ENCODE peak calls at places on chromosomes 1 and 21, in six cellular contexts. G, Y, N, A, H and M are unnamed samples. For H3K27me3, the result is how much of the 10 kb centered on the place peaks cover.

GRCh38 chr1:36731226-36732037 is 248.7 kb upstream of the CSF3R start:
- DNase-seq in G (no peak), Y (no peak), N (no peak), A (no peak), H (no peak), M (peak)

GRCh38 chr1:207868252-207868768 is 42.6 kb downstream of the CD34 start:
- DNase-seq in G (peak), Y (no peak), N (peak), A (no peak), H (peak), M (peak)

GRCh38 chr1:94927405-94928175 is 680 bp upstream of the CNN3 start:
- DNase-seq in G (peak), Y (no peak), N (no peak), A (no peak), H (no peak), M (no peak)

GRCh38 chr1:26970810-26971209 is 10.5 kb upstream of the KDF1 start:
- DNase-seq in G (peak), Y (no peak), N (no peak), A (no peak), H (peak), M (no peak)

GRCh38 chr1:174963547-174964125 is 36.1 kb upstream of the CACYBP start:
- DNase-seq in G (no peak), Y (no peak), N (no peak), A (no peak), H (no peak), M (no peak)

GRCh38 chr1:224114787-224115175 is 870 bp downstream of the FBXO28 start:
- DNase-seq in G (no peak), Y (no peak), N (no peak), A (no peak), H (no peak), M (no peak)

GRCh38 chr21:38768385-38769071 is 37.2 kb upstream of the ETS2 start:
- DNase-seq in G (peak), Y (no peak), N (no peak), A (peak), H (no peak), M (no peak)

GRCh38 chr21:46189213-46189958 is 5.1 kb upstream of the SPATC1L start:
- DNase-seq in G (peak), Y (no peak), N (no peak), A (no peak), H (no peak), M (peak)

GRCh38 chr1:9942399-9942938 is 722 bp downstream of the LZIC start:
- DNase-seq in G (peak), Y (no peak), N (no peak), A (peak), H (no peak), M (no peak)

GRCh38 chr21:45887121-45887611 is 94.4 kb upstream of the COL6A1 start:
- DNase-seq in G (peak), Y (no peak), N (no peak), A (no peak), H (no peak), M (peak)

GRCh38 chr1:200862713-200863415 is 9.9 kb upstream of the GPR25 start:
- DNase-seq in G (no peak), Y (no peak), N (no peak), A (no peak), H (no peak), M (no peak)

GRCh38 chr1:245837741-245838140 is 669.3 kb downstream of the SMYD3 start:
- DNase-seq in G (no peak), Y (no peak), N (no peak), A (no peak), H (no peak), M (no peak)

GRCh38 chr1:145695781-145696629 is 11.2 kb downstream of the PDZK1 start:
- DNase-seq in G (no peak), Y (no peak), N (no peak), A (no peak), H (no peak), M (no peak)

GRCh38 chr1:25484096-25484495 is 53.4 kb downstream of the MACO1 start:
- DNase-seq in G (no peak), Y (no peak), N (no peak), A (no peak), H (peak), M (no peak)

GRCh38 chr1:172531846-172532699 is 877 bp upstream of the SUCO start:
- DNase-seq in G (peak), Y (peak), N (peak), A (peak), H (peak), M (peak)

GRCh38 chr1:172532700-172533510 is at the start of gene SUCO:
- DNase-seq in G (peak), Y (peak), N (peak), A (peak), H (peak), M (peak)

GRCh38 chr1:172529304-172529703 is 3.6 kb upstream of the SUCO start:
- DNase-seq in G (no peak), Y (no peak), N (no peak), A (no peak), H (no peak), M (no peak)

GRCh38 chr1:172530000-172530399 is 3.0 kb upstream of the SUCO start:
- DNase-seq in G (no peak), Y (peak), N (no peak), A (no peak), H (no peak), M (no peak)

GRCh38 chr1:172531412-172531811 is 1.5 kb upstream of the SUCO start:
- DNase-seq in G (no peak), Y (no peak), N (no peak), A (no peak), H (no peak), M (no peak)
- H3K4me3 ChIP-seq in G (peak), Y (peak), N (peak), A (peak), H (peak), M (peak)

GRCh38 chr1:82449671-82450070 is 648.9 kb downstream of the ADGRL2 start:
- DNase-seq in G (no peak), Y (no peak), N (no peak), A (no peak), H (no peak), M (no peak)
- H3K27ac ChIP-seq in G (no peak), Y (no peak), N (no peak), A (no peak), H (no peak), M (no peak)

GRCh38 chr1:152104854-152105253 is 10.4 kb downstream of the TCHH start:
- DNase-seq in G (no peak), Y (no peak), N (no peak), A (no peak), H (no peak), M (no peak)
- H3K27me3 ChIP-seq in G (under half), Y (under half), N (under half), A (under half), H (under half), M (under half)

DNA sequence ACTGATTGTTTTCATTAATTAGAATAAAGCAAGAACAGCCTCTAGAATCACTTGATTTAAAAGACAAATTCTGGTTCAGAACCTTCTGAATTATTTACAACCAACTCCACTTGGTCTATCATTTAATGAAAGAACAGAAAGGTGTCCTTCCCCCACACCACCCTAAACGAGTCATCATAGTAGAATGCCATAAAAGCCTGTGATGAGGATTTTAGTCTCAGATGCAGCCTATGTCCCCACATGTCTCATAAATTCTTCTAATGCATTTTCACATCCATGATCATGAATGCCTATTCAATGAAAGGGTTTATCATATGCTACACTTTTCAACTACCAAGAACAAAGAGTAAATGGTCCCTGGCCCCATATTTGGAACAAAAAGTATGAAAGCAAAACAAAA is 508.1 kb downstream of the DPYD start:
- DNase-seq in G (no peak), Y (no peak), N (no peak), A (no peak), H (no peak), M (no peak)
- H3K4me3 ChIP-seq in G (no peak), Y (no peak), N (no peak), A (no peak), H (no peak), M (no peak)

GRCh38 chr1:31099283-31100063 is 34.0 kb upstream of the PUM1 start:
- DNase-seq in G (no peak), Y (no peak), N (no peak), A (no peak), H (peak), M (no peak)
- H3K27ac ChIP-seq in G (no peak), Y (peak), N (no peak), A (no peak), H (no peak), M (no peak)